ENCODE peak calls at places on chromosomes 7 and 10, in nine cellular contexts. One of them, this sample, is unnamed.

GRCh38 chr7:45873355-45873754 is 473 bp upstream of the CCDC201 start:
- DNase-seq in dorsolateral prefrontal cortex: no peak
- DNase-seq in foreskin fibroblast: no peak
- DNase-seq in Ammon's horn: no peak
- DNase-seq in GM12865: no peak
- DNase-seq in stimulated activated CD8-positive, alpha-beta memory T cell treated with anti-CD3 and anti-CD28 coated beads, Interleukin-4, amount 100 ng/mL, for 4 hours: no peak
- DNase-seq in ELF-1: no peak
- DNase-seq in H9: peak
- DNase-seq in HS-5: no peak
- DNase-seq in this sample: no peak

GRCh38 chr7:151806204-151806603 is 70.7 kb downstream of the PRKAG2 start:
- DNase-seq in dorsolateral prefrontal cortex: no peak
- DNase-seq in foreskin fibroblast: peak
- DNase-seq in Ammon's horn: no peak
- DNase-seq in GM12865: no peak
- DNase-seq in stimulated activated CD8-positive, alpha-beta memory T cell treated with anti-CD3 and anti-CD28 coated beads, Interleukin-4, amount 100 ng/mL, for 4 hours: no peak
- DNase-seq in ELF-1: no peak
- DNase-seq in H9: no peak
- DNase-seq in HS-5: no peak
- DNase-seq in this sample: peak

GRCh38 chr10:42973870-42974692 is 102.8 kb upstream of the RET start:
- DNase-seq in dorsolateral prefrontal cortex: peak
- DNase-seq in foreskin fibroblast: no peak
- DNase-seq in Ammon's horn: no peak
- DNase-seq in GM12865: no peak
- DNase-seq in stimulated activated CD8-positive, alpha-beta memory T cell treated with anti-CD3 and anti-CD28 coated beads, Interleukin-4, amount 100 ng/mL, for 4 hours: no peak
- DNase-seq in ELF-1: no peak
- DNase-seq in H9: no peak
- DNase-seq in HS-5: no peak
- DNase-seq in this sample: no peak

GRCh38 chr10:3748484-3748883 is 36.5 kb downstream of the KLF6 start:
- DNase-seq in dorsolateral prefrontal cortex: no peak
- DNase-seq in foreskin fibroblast: no peak
- DNase-seq in Ammon's horn: no peak
- DNase-seq in GM12865: no peak
- DNase-seq in stimulated activated CD8-positive, alpha-beta memory T cell treated with anti-CD3 and anti-CD28 coated beads, Interleukin-4, amount 100 ng/mL, for 4 hours: no peak
- DNase-seq in ELF-1: no peak
- DNase-seq in H9: no peak
- DNase-seq in HS-5: no peak
- DNase-seq in this sample: no peak

GRCh38 chr7:65448824-65449504 is 75.3 kb downstream of the ZNF92 start:
- DNase-seq in dorsolateral prefrontal cortex: no peak
- DNase-seq in foreskin fibroblast: peak
- DNase-seq in Ammon's horn: no peak
- DNase-seq in GM12865: no peak
- DNase-seq in stimulated activated CD8-positive, alpha-beta memory T cell treated with anti-CD3 and anti-CD28 coated beads, Interleukin-4, amount 100 ng/mL, for 4 hours: no peak
- DNase-seq in ELF-1: no peak
- DNase-seq in H9: no peak
- DNase-seq in HS-5: peak
- DNase-seq in this sample: no peak

GRCh38 chr7:70736715-70737460 is 395.1 kb upstream of the GALNT17 start:
- DNase-seq in dorsolateral prefrontal cortex: no peak
- DNase-seq in foreskin fibroblast: peak
- DNase-seq in Ammon's horn: no peak
- DNase-seq in GM12865: no peak
- DNase-seq in stimulated activated CD8-positive, alpha-beta memory T cell treated with anti-CD3 and anti-CD28 coated beads, Interleukin-4, amount 100 ng/mL, for 4 hours: no peak
- DNase-seq in ELF-1: no peak
- DNase-seq in H9: no peak
- DNase-seq in HS-5: no peak
- DNase-seq in this sample: no peak

GRCh38 chr7:101947899-101948298 is 130.5 kb downstream of the CUX1 start:
- DNase-seq in dorsolateral prefrontal cortex: peak
- DNase-seq in foreskin fibroblast: no peak
- DNase-seq in Ammon's horn: no peak
- DNase-seq in GM12865: no peak
- DNase-seq in stimulated activated CD8-positive, alpha-beta memory T cell treated with anti-CD3 and anti-CD28 coated beads, Interleukin-4, amount 100 ng/mL, for 4 hours: no peak
- DNase-seq in ELF-1: no peak
- DNase-seq in H9: no peak
- DNase-seq in HS-5: no peak
- DNase-seq in this sample: peak

GRCh38 chr7:45021604-45022296 is 21.7 kb downstream of the CCM2 start:
- DNase-seq in dorsolateral prefrontal cortex: no peak
- DNase-seq in foreskin fibroblast: peak
- DNase-seq in Ammon's horn: no peak
- DNase-seq in GM12865: peak
- DNase-seq in stimulated activated CD8-positive, alpha-beta memory T cell treated with anti-CD3 and anti-CD28 coated beads, Interleukin-4, amount 100 ng/mL, for 4 hours: no peak
- DNase-seq in ELF-1: no peak
- DNase-seq in H9: no peak
- DNase-seq in HS-5: no peak
- DNase-seq in this sample: no peak

GRCh38 chr7:54788664-54789063 is 29.7 kb upstream of the SEC61G start:
- DNase-seq in dorsolateral prefrontal cortex: no peak
- DNase-seq in foreskin fibroblast: peak
- DNase-seq in Ammon's horn: peak
- DNase-seq in GM12865: peak
- DNase-seq in stimulated activated CD8-positive, alpha-beta memory T cell treated with anti-CD3 and anti-CD28 coated beads, Interleukin-4, amount 100 ng/mL, for 4 hours: no peak
- DNase-seq in ELF-1: peak
- DNase-seq in H9: peak
- DNase-seq in HS-5: peak
- DNase-seq in this sample: peak

GRCh38 chr7:143435266-143435665 is 8.0 kb upstream of the TAS2R60 start:
- DNase-seq in dorsolateral prefrontal cortex: no peak
- DNase-seq in foreskin fibroblast: peak
- DNase-seq in Ammon's horn: no peak
- DNase-seq in GM12865: no peak
- DNase-seq in stimulated activated CD8-positive, alpha-beta memory T cell treated with anti-CD3 and anti-CD28 coated beads, Interleukin-4, amount 100 ng/mL, for 4 hours: no peak
- DNase-seq in ELF-1: no peak
- DNase-seq in H9: no peak
- DNase-seq in HS-5: no peak
- DNase-seq in this sample: no peak

GRCh38 chr10:78820007-78820362 is 248.8 kb upstream of the ZMIZ1 start:
- DNase-seq in dorsolateral prefrontal cortex: no peak
- DNase-seq in foreskin fibroblast: no peak
- DNase-seq in Ammon's horn: no peak
- DNase-seq in GM12865: no peak
- DNase-seq in stimulated activated CD8-positive, alpha-beta memory T cell treated with anti-CD3 and anti-CD28 coated beads, Interleukin-4, amount 100 ng/mL, for 4 hours: no peak
- DNase-seq in ELF-1: no peak
- DNase-seq in H9: no peak
- DNase-seq in HS-5: no peak
- DNase-seq in this sample: no peak

GRCh38 chr10:129501652-129502436 is 34.8 kb downstream of the MGMT start:
- DNase-seq in dorsolateral prefrontal cortex: no peak
- DNase-seq in foreskin fibroblast: no peak
- DNase-seq in Ammon's horn: no peak
- DNase-seq in GM12865: peak
- DNase-seq in stimulated activated CD8-positive, alpha-beta memory T cell treated with anti-CD3 and anti-CD28 coated beads, Interleukin-4, amount 100 ng/mL, for 4 hours: no peak
- DNase-seq in ELF-1: no peak
- DNase-seq in H9: no peak
- DNase-seq in HS-5: no peak
- DNase-seq in this sample: peak

GRCh38 chr10:44589931-44590330 is 205.0 kb upstream of the CXCL12 start:
- DNase-seq in dorsolateral prefrontal cortex: no peak
- DNase-seq in foreskin fibroblast: no peak
- DNase-seq in Ammon's horn: no peak
- DNase-seq in GM12865: no peak
- DNase-seq in stimulated activated CD8-positive, alpha-beta memory T cell treated with anti-CD3 and anti-CD28 coated beads, Interleukin-4, amount 100 ng/mL, for 4 hours: no peak
- DNase-seq in ELF-1: peak
- DNase-seq in H9: no peak
- DNase-seq in HS-5: no peak
- DNase-seq in this sample: no peak